ENCODE peak calls at places on chromosome 4, in ten cellular contexts. B, R, G, M, D, S, V, P, L and W are unnamed samples.

GRCh38 chr4:154741131-154741530 is 2.7 kb upstream of the LRAT start:
- DNase-seq in B (no peak), R (no peak), G (no peak), M (no peak), D (no peak), S (no peak), V (no peak), P (no peak), L (no peak), W (no peak)

GRCh38 chr4:25900310-25900709 is 13.7 kb upstream of the SMIM20 start:
- DNase-seq in B (no peak), R (no peak), G (no peak), M (no peak), D (no peak), S (no peak), V (no peak), P (no peak), L (peak; percentile 44), W (no peak)

GRCh38 chr4:89329280-89329679 is 21.7 kb upstream of the GPRIN3 start:
- DNase-seq in B (no peak), R (no peak), G (no peak), M (no peak), D (no peak), S (no peak), V (no peak), P (no peak), L (no peak), W (no peak)

GRCh38 chr4:26766142-26766541 is 94.5 kb upstream of the STIM2 start:
- DNase-seq in B (no peak), R (no peak), G (no peak), M (no peak), D (no peak), S (no peak), V (no peak), P (no peak), L (no peak), W (no peak)

GRCh38 chr4:168636506-168637176 is 139.8 kb downstream of the PALLD start:
- DNase-seq in B (no peak), R (no peak), G (peak; percentile 84), M (no peak), D (no peak), S (no peak), V (no peak), P (no peak), L (peak; percentile 81), W (no peak)

GRCh38 chr4:2797545-2798305 is 4.8 kb downstream of the SH3BP2 start:
- DNase-seq in B (no peak), R (peak; percentile 82), G (no peak), M (no peak), D (no peak), S (peak; percentile 65), V (no peak), P (no peak), L (no peak), W (peak; percentile 62)

GRCh38 chr4:75289843-75290616 is 224.2 kb downstream of the RCHY1 start:
- DNase-seq in B (no peak), R (no peak), G (peak; percentile 58), M (peak; percentile 55), D (no peak), S (no peak), V (peak; percentile 1), P (no peak), L (peak; percentile 12), W (no peak)

GRCh38 chr4:177442623-177443155 is 452 bp upstream of the AGA start:
- DNase-seq in B (peak; percentile 47), R (peak; percentile 41), G (no peak), M (no peak), D (no peak), S (no peak), V (no peak), P (no peak), L (no peak), W (peak; percentile 23)

GRCh38 chr4:6719611-6720179 is 3.7 kb downstream of the BLOC1S4 start:
- DNase-seq in B (no peak), R (no peak), G (no peak), M (no peak), D (no peak), S (no peak), V (no peak), P (no peak), L (no peak), W (no peak)

GRCh38 chr4:6620296-6620695 is 20.2 kb upstream of the MRFAP1 start:
- DNase-seq in B (no peak), R (no peak), G (no peak), M (no peak), D (no peak), S (no peak), V (no peak), P (no peak), L (no peak), W (no peak)